ENCODE peak calls at places on chromosomes 6 and 20, in six cellular contexts. Y, X, W, L, C and K are unnamed samples.

GRCh38 chr6:90406957-90407356 is 110.3 kb upstream of the BACH2 start:
- DNase-seq in X (peak), Y (peak), W (peak), C (no peak), L (no peak), K (no peak)

GRCh38 chr6:132490478-132491204 is 22.3 kb downstream of the STX7 start:
- DNase-seq in C (no peak), L (no peak), W (no peak), X (no peak), Y (no peak), K (no peak)

GRCh38 chr20:18443841-18444240 is 23.0 kb downstream of the DZANK1 start:
- DNase-seq in W (peak), C (peak), L (no peak), Y (no peak), X (no peak), K (no peak)

GRCh38 chr6:84511929-84512328 is 252.5 kb downstream of the TBX18 start:
- DNase-seq in W (no peak), C (no peak), Y (no peak), L (no peak), X (no peak), K (no peak)

GRCh38 chr6:143027058-143027457 is 33.6 kb upstream of the AIG1 start:
- DNase-seq in X (peak), C (peak), W (peak), Y (peak), L (peak), K (peak)

GRCh38 chr6:95243091-95243490 is 334.2 kb upstream of the MANEA start:
- DNase-seq in C (no peak), Y (no peak), X (no peak), W (peak), L (no peak), K (no peak)

GRCh38 chr6:93163146-93163545 is 256.2 kb downstream of the EPHA7 start:
- DNase-seq in X (no peak), L (no peak), Y (no peak), C (no peak), W (no peak), K (no peak)

GRCh38 chr6:135722679-135723078 is 128.8 kb upstream of the PDE7B start:
- DNase-seq in X (no peak), L (no peak), Y (no peak), C (peak), W (peak), K (no peak)

GRCh38 chr20:11703119-11703518 is 214.6 kb upstream of the BTBD3 start:
- DNase-seq in W (no peak), L (no peak), X (no peak), C (no peak), Y (no peak), K (no peak)

DNA sequence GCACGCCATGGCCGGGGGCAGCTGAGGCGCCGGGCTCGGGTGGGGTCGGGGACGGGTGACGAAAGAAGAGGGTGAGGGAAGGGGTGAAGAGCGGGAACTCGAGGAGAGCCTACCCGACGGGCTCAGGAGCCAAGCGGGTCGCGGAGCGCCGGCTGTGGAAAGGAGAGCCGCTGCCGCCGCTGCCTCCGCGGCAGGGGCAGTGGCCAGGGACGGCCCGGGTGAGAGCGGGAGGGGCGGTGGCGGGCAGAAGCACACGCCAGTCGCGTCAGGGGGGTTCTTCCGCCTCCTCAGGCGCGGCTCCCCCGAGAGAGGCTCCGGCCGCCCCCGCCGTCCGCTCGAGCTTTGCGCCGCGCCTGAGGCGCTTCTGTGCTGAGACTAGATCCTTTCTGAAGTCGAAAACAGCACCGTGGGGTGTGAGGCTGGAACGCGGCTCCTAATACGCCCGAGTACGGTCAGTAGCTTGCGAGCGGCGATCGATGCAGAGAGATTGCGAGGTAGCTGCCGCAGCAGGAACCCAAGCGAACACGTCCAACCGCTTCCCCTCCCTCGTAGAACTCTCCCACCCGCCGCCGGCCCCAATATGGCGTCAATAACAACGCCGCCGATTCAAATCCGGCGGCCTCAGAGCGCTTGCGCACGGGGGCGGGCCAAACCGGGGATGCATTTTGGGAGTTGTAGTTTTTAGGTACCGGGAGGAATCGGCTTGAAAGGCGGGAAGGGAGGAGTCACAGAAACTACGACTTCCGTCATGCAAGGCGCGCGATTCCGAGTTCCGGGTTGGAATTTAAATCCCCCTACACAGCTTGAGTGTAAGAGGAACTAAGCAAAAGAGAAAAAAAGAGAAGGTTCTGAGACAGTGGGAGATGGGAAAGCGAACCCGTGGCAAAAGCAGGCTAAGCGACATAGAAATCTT is at the start of gene AKIRIN2:
- DNase-seq in X (peak), W (peak), C (peak), Y (peak), L (peak), K (peak)
- H2BK5ac ChIP-seq in X (peak), W (peak), C (peak), Y (peak), L (peak), K (peak)

GRCh38 chr20:47335251-47336012 is 21.1 kb downstream of the ZMYND8 start:
- DNase-seq in L (no peak), C (no peak), Y (no peak), X (no peak), W (no peak), K (no peak)

GRCh38 chr20:47336013-47336754 is 20.3 kb downstream of the ZMYND8 start:
- DNase-seq in W (peak), L (no peak), C (peak), X (no peak), Y (peak), K (no peak)

GRCh38 chr20:47332381-47333206 is 23.9 kb downstream of the ZMYND8 start:
- DNase-seq in X (no peak), C (no peak), W (no peak), Y (no peak), L (no peak), K (no peak)

GRCh38 chr20:47330933-47331708 is 25.4 kb downstream of the ZMYND8 start:
- DNase-seq in L (no peak), Y (peak), X (no peak), W (peak), C (peak), K (no peak)

DNA sequence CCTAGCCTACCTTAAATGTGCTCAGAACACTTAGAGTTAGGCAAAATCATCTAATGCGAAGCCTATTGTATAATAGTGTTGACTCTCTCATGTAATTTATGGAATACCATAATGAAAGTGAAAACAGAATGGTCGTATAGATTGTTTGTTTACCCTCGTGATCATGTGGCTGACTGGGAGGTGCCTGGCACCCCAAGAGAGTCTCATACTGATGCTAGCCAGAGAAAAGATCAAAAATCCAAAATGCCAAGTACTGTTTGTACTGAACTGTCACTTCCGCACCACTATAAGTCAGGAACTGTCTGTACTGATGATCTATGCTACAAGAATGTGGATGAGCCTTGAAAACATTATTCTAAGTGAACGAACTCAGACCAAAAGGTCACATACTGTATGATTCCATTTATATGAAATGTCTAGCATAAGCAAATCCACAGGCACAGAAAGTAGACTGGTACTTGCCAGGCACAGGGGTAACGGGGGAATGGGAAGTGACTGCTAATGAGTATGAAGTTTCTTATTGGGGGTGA is 22.4 kb downstream of the ZMYND8 start:
- DNase-seq in L (no peak), C (peak), Y (peak), W (peak), X (no peak), K (no peak)
- H3K4me3 ChIP-seq in L (no peak), C (no peak), Y (no peak), W (peak), X (no peak), K (no peak)

DNA sequence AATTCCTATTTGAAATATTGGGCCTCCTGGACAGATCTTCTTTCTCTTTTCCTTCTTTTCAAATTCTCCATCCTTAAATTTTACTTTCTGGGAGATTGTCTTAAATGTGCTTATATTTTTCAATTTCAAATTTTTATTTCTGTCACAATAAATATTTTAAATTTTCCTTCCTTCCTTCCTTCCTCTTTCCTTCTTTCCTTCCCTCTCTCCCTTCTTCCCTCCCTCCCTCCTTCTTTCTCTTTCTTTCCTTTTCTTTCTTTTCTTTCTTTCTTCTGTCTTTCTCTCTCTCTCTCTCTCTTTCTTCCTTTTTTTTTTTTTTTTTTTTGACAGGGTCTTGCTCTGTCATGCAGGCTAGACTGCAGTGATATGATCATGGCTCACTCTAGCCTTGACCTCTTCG is 16.7 kb upstream of the PNRC1 start:
- DNase-seq in X (no peak), L (no peak), C (no peak), Y (no peak), W (no peak), K (no peak)
- H2BK5ac ChIP-seq in X (no peak), L (no peak), C (no peak), Y (no peak), W (no peak), K (no peak)

DNA sequence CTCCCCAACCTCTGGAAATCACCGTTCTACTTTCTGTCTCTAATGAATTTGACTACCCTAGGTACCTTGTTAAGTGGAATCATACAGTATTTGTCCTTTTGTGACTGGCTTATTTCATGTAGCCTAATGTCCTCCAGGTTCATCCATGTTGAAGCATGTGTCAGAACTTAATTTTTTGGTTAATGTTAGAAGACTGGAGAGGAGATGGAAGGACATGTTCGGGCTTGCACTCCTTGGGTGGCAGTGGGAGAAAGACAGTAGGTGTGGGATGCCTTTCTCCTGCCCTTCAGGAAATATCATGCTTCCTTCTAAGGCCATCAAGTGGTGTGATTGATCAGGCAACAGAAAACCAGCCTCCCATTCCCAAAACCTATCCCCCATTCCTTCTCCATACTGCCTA is 61.1 kb upstream of the RNF144B start:
- DNase-seq in Y (no peak), X (no peak), C (no peak), L (no peak), W (no peak), K (no peak)
- H3K4me3 ChIP-seq in Y (no peak), X (no peak), C (no peak), L (no peak), W (no peak), K (no peak)

GRCh38 chr6:31782126-31782941 is 5.2 kb upstream of the VWA7 start:
- DNase-seq in L (no peak), W (no peak), X (no peak), C (no peak), Y (no peak), K (no peak)
- H2BK5ac ChIP-seq in L (no peak), W (no peak), X (no peak), C (no peak), Y (no peak), K (no peak)

GRCh38 chr20:23269954-23270353 is 80.6 kb upstream of the NXT1 start:
- DNase-seq in W (no peak), L (no peak), Y (no peak), X (peak), C (peak), K (no peak)

GRCh38 chr20:23267909-23268308 is 82.7 kb upstream of the NXT1 start:
- DNase-seq in C (no peak), Y (no peak), L (no peak), X (no peak), W (no peak), K (no peak)

GRCh38 chr20:23270427-23270911 is 80.1 kb upstream of the NXT1 start:
- DNase-seq in X (peak), L (no peak), C (peak), W (peak), Y (peak), K (no peak)

GRCh38 chr20:23266530-23267398 is 83.8 kb upstream of the NXT1 start:
- DNase-seq in Y (no peak), L (no peak), W (no peak), C (no peak), X (peak), K (no peak)

DNA sequence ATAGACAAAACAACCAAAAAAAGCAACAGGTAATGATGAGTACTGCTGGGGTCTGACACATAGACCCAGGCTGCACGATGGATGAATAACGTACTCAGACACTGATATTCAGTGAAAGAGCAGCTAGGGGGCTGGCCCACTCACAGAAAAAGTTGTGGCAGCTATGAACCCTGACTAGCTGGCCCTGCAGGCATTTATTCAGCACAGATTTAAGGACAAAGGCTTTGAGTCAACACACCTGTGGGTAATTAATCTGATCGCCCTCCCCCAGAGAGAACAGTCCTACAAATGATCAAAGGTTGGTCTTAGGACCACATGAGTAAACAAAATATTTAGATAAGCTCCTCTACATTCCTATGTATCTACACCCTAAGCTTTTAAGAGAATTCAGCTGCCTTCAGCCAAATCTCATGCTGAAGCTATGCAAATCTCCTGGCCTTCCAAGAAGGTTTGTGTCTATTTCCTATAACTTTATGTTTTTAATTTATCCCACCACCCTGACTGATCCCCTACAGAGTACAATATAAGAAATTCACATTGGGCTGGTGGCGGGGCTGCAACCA is 81.7 kb upstream of the NXT1 start:
- DNase-seq in W (no peak), Y (no peak), L (no peak), X (peak), C (no peak), K (no peak)
- H3K4me3 ChIP-seq in W (no peak), Y (no peak), L (no peak), X (no peak), C (no peak), K (no peak)

DNA sequence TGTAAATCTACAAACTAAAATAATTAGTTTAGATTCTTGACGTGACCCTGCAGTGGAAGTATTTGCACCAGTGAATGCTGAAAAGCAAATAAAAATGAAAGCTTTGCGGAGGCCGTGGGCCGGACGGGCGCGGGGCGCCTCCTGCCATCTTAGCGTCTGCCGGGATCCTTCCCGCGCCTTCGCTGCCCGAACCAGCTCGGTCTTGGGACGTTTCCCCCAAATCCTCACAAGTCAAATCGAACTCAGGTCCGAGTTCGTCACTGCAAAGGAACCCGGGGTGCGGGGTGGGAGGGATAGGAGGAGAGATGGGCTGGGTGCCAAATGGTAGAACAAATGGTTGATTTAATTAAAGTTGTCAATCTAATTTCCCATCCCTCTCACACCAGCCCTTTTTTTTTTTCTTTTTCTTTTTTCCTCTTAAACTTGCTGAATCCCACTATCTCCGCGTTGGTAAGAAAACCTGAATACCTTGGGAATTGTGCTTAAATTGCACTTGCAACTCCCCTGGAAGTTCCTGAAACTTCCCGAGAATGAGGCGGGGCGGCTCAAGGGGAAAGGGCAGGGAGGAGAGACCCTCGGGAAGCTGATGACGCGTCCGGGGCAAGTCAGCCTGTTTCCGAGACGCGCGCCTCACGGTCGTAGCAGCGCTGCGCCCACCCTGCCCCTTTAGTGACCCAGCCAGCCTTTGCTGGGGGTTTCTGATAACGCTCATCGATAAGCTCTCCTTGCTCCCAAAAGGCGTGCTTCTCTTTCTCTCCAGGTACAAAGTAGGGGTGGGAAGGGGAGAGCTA is 1.7 kb downstream of the GJA1 start:
- DNase-seq in W (peak), L (no peak), X (peak), C (peak), Y (peak), K (no peak)
- H2BK5ac ChIP-seq in W (peak), L (peak), X (peak), C (peak), Y (peak), K (peak)

DNA sequence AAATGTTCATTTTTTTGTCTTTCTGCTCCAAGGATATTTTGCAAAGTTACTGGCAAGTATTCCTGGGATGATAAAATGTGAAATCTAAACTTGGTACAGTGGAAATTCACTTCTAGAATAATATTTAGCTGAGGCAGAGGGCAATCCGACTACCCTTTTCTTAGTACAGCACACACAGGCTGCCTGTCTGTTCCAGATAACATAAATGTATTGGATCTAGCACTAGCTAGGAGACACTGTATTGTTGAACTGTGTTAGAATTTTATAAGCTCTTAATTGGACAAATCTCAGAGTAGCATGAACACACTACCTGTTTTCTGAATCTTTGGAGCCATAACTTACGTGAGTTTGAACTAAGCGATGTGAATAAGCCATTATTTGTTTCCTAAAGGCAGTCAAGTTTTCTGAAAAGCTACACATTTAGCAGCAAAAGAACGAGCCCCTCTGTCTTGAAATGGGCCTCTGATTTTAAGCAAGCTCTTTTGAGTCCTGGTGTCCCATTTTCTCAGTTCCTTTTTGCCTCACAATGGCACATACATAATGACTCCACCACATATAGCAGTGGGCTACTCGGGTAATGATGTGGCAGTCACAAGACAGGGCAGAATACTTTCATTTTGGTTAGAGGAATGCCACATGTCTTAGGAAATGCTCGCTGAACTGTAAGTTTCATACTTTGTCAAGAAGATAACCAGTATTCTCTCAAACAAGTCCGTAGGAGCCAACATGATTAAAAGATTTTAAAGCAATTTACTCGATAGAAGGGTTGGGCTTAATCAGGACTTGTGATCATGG is 116.5 kb upstream of the ESR1 start:
- DNase-seq in Y (peak), C (no peak), X (no peak), L (no peak), W (no peak), K (no peak)
- H3K4me3 ChIP-seq in Y (no peak), C (no peak), X (no peak), L (no peak), W (no peak), K (no peak)